ENCODE peak calls at places on chromosomes 2 and 18, in four cellular contexts. One of them, this sample, is unnamed.
A peak's percentile ranks its signal among the peaks of the same experiment; 100 is the strongest.

GRCh38 chr2:47592381-47592780 is 189.4 kb downstream of the MSH2 start:
- DNase-seq in GM12878: no peak
- DNase-seq in HepG2: no peak
- DNase-seq in K562: no peak
- DNase-seq in this sample: no peak

GRCh38 chr2:227079726-227080125 is 84.3 kb downstream of the COL4A4 start:
- DNase-seq in GM12878: no peak
- DNase-seq in HepG2: no peak
- DNase-seq in K562: no peak
- DNase-seq in this sample: no peak

GRCh38 chr18:7388752-7389151 is 157.9 kb downstream of the LRRC30 start:
- DNase-seq in GM12878: no peak
- DNase-seq in HepG2: no peak
- DNase-seq in K562: no peak
- DNase-seq in this sample: no peak

GRCh38 chr2:171667041-171667440 is 20.2 kb upstream of the DYNC1I2 start:
- DNase-seq in GM12878: no peak
- DNase-seq in HepG2: no peak
- DNase-seq in K562: no peak
- DNase-seq in this sample: no peak

GRCh38 chr2:36184848-36185247 is 170.7 kb upstream of the CRIM1 start:
- DNase-seq in GM12878: no peak
- DNase-seq in HepG2: no peak
- DNase-seq in K562: no peak
- DNase-seq in this sample: no peak

GRCh38 chr18:13361422-13361821 is 142.9 kb downstream of the LDLRAD4 start:
- DNase-seq in GM12878: no peak
- DNase-seq in HepG2: no peak
- DNase-seq in K562: no peak
- DNase-seq in this sample: no peak

GRCh38 chr2:63300835-63301234 is 250.2 kb downstream of the OTX1 start:
- DNase-seq in GM12878: no peak
- DNase-seq in HepG2: peak; percentile 80
- DNase-seq in K562: peak; percentile 53
- DNase-seq in this sample: no peak

GRCh38 chr18:57141208-57142129 is 5.4 kb upstream of the BOD1L2 start:
- DNase-seq in GM12878: no peak
- DNase-seq in HepG2: peak; percentile 82
- DNase-seq in K562: peak; percentile 41
- DNase-seq in this sample: no peak

GRCh38 chr2:43745457-43745856 is 28.4 kb upstream of the DYNC2LI1 start:
- DNase-seq in GM12878: no peak
- DNase-seq in HepG2: peak; percentile 76
- DNase-seq in K562: no peak
- DNase-seq in this sample: no peak

GRCh38 chr2:202249864-202250263 is 11.5 kb upstream of the SUMO1 start:
- DNase-seq in GM12878: no peak
- DNase-seq in HepG2: no peak
- DNase-seq in K562: no peak
- DNase-seq in this sample: no peak

GRCh38 chr2:212695426-212695825 is 156.8 kb upstream of the ERBB4 start:
- DNase-seq in GM12878: no peak
- DNase-seq in HepG2: no peak
- DNase-seq in K562: no peak
- DNase-seq in this sample: no peak

GRCh38 chr18:11146238-11146946 is 3.0 kb downstream of the PIEZO2 start:
- DNase-seq in GM12878: no peak
- DNase-seq in HepG2: no peak
- DNase-seq in K562: no peak
- DNase-seq in this sample: no peak

GRCh38 chr2:112629224-112629623 is 16.5 kb upstream of the SLC20A1 start:
- DNase-seq in GM12878: no peak
- DNase-seq in HepG2: no peak
- DNase-seq in K562: no peak
- DNase-seq in this sample: no peak

GRCh38 chr18:76499021-76499420 is 4.0 kb upstream of the ZNF516 start:
- DNase-seq in GM12878: no peak
- DNase-seq in HepG2: no peak
- DNase-seq in K562: no peak
- DNase-seq in this sample: no peak

GRCh38 chr2:128425216-128425615 is 106.5 kb upstream of the HS6ST1 start:
- DNase-seq in GM12878: no peak
- DNase-seq in HepG2: no peak
- DNase-seq in K562: no peak
- DNase-seq in this sample: no peak

GRCh38 chr2:191166111-191166755 is 15.4 kb upstream of the STAT4 start:
- DNase-seq in GM12878: no peak
- DNase-seq in HepG2: peak; percentile 69
- DNase-seq in K562: no peak
- DNase-seq in this sample: peak; percentile 37

GRCh38 chr2:219453691-219454131 is 19.1 kb downstream of the SPEG start:
- DNase-seq in GM12878: no peak
- DNase-seq in HepG2: no peak
- DNase-seq in K562: no peak
- DNase-seq in this sample: no peak

GRCh38 chr2:12685145-12685544 is 31.6 kb upstream of the TRIB2 start:
- DNase-seq in GM12878: no peak
- DNase-seq in HepG2: no peak
- DNase-seq in K562: no peak
- DNase-seq in this sample: no peak

GRCh38 chr2:205770557-205770956 is 88.3 kb downstream of the NRP2 start:
- DNase-seq in GM12878: no peak
- DNase-seq in HepG2: no peak
- DNase-seq in K562: no peak
- DNase-seq in this sample: no peak

GRCh38 chr2:213152065-213152794 is 818 bp upstream of the IKZF2 start:
- DNase-seq in GM12878: no peak
- DNase-seq in HepG2: peak; percentile 27
- DNase-seq in K562: peak; percentile 39
- DNase-seq in this sample: peak; percentile 42

GRCh38 chr2:73083886-73084792 is 12.6 kb upstream of the SFXN5 start:
- DNase-seq in GM12878: no peak
- DNase-seq in HepG2: no peak
- DNase-seq in K562: no peak
- DNase-seq in this sample: no peak

GRCh38 chr2:195710407-195710806 is 53.4 kb downstream of the SLC39A10 start:
- DNase-seq in GM12878: no peak
- DNase-seq in HepG2: no peak
- DNase-seq in K562: no peak
- DNase-seq in this sample: no peak

GRCh38 chr2:1675633-1676032 is 68.7 kb downstream of the PXDN start:
- DNase-seq in GM12878: no peak
- DNase-seq in HepG2: no peak
- DNase-seq in K562: no peak
- DNase-seq in this sample: no peak

GRCh38 chr2:28658369-28658768 is 93.3 kb upstream of the PPP1CB start:
- DNase-seq in GM12878: no peak
- DNase-seq in HepG2: no peak
- DNase-seq in K562: no peak
- DNase-seq in this sample: no peak

GRCh38 chr18:54684786-54685185 is 93.7 kb downstream of the DYNAP start:
- DNase-seq in GM12878: no peak
- DNase-seq in HepG2: no peak
- DNase-seq in K562: peak; percentile 19
- DNase-seq in this sample: peak; percentile 18

GRCh38 chr2:219056176-219056895 is 4.4 kb downstream of the IHH start:
- DNase-seq in GM12878: no peak
- DNase-seq in HepG2: no peak
- DNase-seq in K562: no peak
- DNase-seq in this sample: no peak

GRCh38 chr2:152465541-152465940 is 130.6 kb downstream of the FMNL2 start:
- DNase-seq in GM12878: no peak
- DNase-seq in HepG2: no peak
- DNase-seq in K562: no peak
- DNase-seq in this sample: no peak

GRCh38 chr2:48137829-48138228 is 231.5 kb upstream of the FBXO11 start:
- DNase-seq in GM12878: no peak
- DNase-seq in HepG2: peak; percentile 16
- DNase-seq in K562: no peak
- DNase-seq in this sample: no peak

GRCh38 chr2:96664366-96664765 is 21.8 kb downstream of the FER1L5 start:
- DNase-seq in GM12878: no peak
- DNase-seq in HepG2: no peak
- DNase-seq in K562: no peak
- DNase-seq in this sample: no peak

GRCh38 chr2:96663177-96663576 is 20.6 kb downstream of the FER1L5 start:
- DNase-seq in GM12878: no peak
- DNase-seq in HepG2: no peak
- DNase-seq in K562: no peak
- DNase-seq in this sample: no peak

GRCh38 chr2:96662360-96662759 is 19.8 kb downstream of the FER1L5 start:
- DNase-seq in GM12878: no peak
- DNase-seq in HepG2: no peak
- DNase-seq in K562: no peak
- DNase-seq in this sample: no peak

GRCh38 chr2:96663829-96664228 is 21.3 kb downstream of the FER1L5 start:
- DNase-seq in GM12878: no peak
- DNase-seq in HepG2: no peak
- DNase-seq in K562: no peak
- DNase-seq in this sample: no peak

DNA sequence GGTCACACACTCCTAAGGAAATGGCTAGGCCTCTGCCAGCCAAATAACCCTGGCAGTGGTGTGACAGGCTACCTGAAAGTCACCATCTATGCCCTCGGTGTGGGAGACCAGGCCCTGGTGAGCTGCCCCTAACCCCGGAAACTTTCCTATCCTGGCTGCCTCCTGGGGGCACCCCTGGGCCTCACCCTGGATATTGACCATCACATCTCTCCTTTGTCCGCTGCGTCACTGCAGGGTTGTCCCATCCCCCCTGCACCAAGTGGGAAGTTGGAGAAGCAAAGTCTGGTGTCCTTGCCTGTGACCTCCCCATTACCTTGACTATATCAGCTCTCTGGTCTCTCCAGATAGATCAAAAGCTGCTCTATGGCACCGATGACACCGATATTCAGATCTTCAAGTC is 18.8 kb downstream of the FER1L5 start:
- DNase-seq in GM12878: no peak
- DNase-seq in HepG2: no peak
- DNase-seq in K562: no peak
- DNase-seq in this sample: no peak
- TF ChIP-seq TARDBP in GM12878: no peak
- TF ChIP-seq TARDBP in HepG2: no peak
- TF ChIP-seq TARDBP in K562: no peak
- TF ChIP-seq TARDBP in this sample: no peak

GRCh38 chr2:70982971-70983370 is 4.5 kb downstream of the ANKRD53 start:
- DNase-seq in GM12878: no peak
- DNase-seq in HepG2: no peak
- DNase-seq in K562: no peak
- DNase-seq in this sample: no peak

GRCh38 chr2:70984228-70984575 is 5.8 kb downstream of the ANKRD53 start:
- DNase-seq in GM12878: no peak
- DNase-seq in HepG2: no peak
- DNase-seq in K562: no peak
- DNase-seq in this sample: no peak

GRCh38 chr2:70981421-70981820 is 3.0 kb downstream of the ANKRD53 start:
- DNase-seq in GM12878: no peak
- DNase-seq in HepG2: no peak
- DNase-seq in K562: no peak
- DNase-seq in this sample: no peak

GRCh38 chr2:70983506-70984227 is 5.2 kb downstream of the ANKRD53 start:
- DNase-seq in GM12878: no peak
- DNase-seq in HepG2: no peak
- DNase-seq in K562: no peak
- DNase-seq in this sample: no peak

GRCh38 chr2:70981866-70982810 is 3.7 kb downstream of the ANKRD53 start:
- DNase-seq in GM12878: no peak
- DNase-seq in HepG2: no peak
- DNase-seq in K562: no peak
- DNase-seq in this sample: no peak
- TF ChIP-seq FOXK2 in GM12878: no peak
- TF ChIP-seq FOXK2 in HepG2: no peak
- TF ChIP-seq FOXK2 in K562: no peak
- TF ChIP-seq FOXK2 in this sample: no peak

GRCh38 chr2:184367211-184367610 is 231.1 kb upstream of the ZNF804A start:
- DNase-seq in GM12878: no peak
- DNase-seq in HepG2: no peak
- DNase-seq in K562: no peak
- DNase-seq in this sample: no peak

GRCh38 chr2:184359379-184359778 is 238.9 kb upstream of the ZNF804A start:
- DNase-seq in GM12878: no peak
- DNase-seq in HepG2: no peak
- DNase-seq in K562: no peak
- DNase-seq in this sample: no peak

GRCh38 chr2:184363213-184363612 is 235.1 kb upstream of the ZNF804A start:
- DNase-seq in GM12878: no peak
- DNase-seq in HepG2: peak; percentile 20
- DNase-seq in K562: peak; percentile 4
- DNase-seq in this sample: no peak
- TF ChIP-seq TARDBP in GM12878: no peak
- TF ChIP-seq TARDBP in HepG2: no peak
- TF ChIP-seq TARDBP in K562: no peak
- TF ChIP-seq TARDBP in this sample: no peak

GRCh38 chr18:24397694-24398365 is at the start of gene OSBPL1A:
- DNase-seq in GM12878: no peak
- DNase-seq in HepG2: peak; percentile 28
- DNase-seq in K562: peak; percentile 68
- DNase-seq in this sample: peak; percentile 98
- TF ChIP-seq FOXK2 in GM12878: no peak
- TF ChIP-seq FOXK2 in HepG2: no peak
- TF ChIP-seq FOXK2 in K562: no peak
- TF ChIP-seq FOXK2 in this sample: no peak

DNA sequence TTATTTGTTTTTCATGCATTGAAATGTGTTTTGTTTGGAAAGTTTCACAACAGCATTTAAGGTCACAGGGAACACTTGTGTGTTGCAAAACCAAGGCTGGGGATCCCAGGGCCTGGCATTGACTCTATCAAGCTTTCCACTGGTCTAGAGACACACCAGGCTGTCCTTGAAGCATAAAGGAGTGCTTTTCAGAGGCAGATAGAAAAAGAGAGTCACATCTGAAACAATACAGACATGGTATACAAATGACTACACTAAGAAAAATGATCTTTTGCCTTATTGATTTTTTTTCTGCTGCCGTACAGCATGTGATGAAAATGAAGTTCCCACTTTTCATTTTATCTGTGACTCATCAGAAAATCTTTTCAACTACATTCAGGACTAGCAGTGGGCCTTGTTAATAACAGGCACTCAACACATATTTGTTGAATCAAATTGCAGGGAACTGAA is 61.9 kb upstream of the ZCCHC2 start:
- DNase-seq in GM12878: no peak
- DNase-seq in HepG2: peak; percentile 99
- DNase-seq in K562: no peak
- DNase-seq in this sample: no peak
- TF ChIP-seq TARDBP in GM12878: no peak
- TF ChIP-seq TARDBP in HepG2: peak; percentile 75
- TF ChIP-seq TARDBP in K562: no peak
- TF ChIP-seq TARDBP in this sample: no peak

DNA sequence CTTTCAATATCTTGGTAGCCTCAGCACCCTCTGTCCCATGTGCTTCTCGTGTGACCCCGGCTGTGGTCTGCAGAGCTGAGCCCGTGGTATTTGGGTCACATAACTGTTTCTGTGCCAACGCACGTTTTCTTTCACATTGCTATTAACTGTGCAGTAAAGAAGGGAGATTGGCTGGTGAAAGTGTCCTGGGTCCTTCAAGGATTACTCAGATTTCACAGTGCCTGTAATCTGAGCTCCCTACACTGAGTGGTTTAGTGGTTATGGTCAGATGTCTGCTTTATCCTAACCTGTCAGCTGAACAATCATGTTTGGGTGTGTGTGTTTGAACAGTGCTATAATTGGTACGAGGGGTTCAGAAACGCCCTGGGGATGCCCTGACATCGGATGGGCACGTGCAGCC is 208.3 kb downstream of the VAPA start:
- DNase-seq in GM12878: no peak
- DNase-seq in HepG2: no peak
- DNase-seq in K562: no peak
- DNase-seq in this sample: peak; percentile 45
- TF ChIP-seq FOXK2 in GM12878: no peak
- TF ChIP-seq FOXK2 in HepG2: no peak
- TF ChIP-seq FOXK2 in K562: no peak
- TF ChIP-seq FOXK2 in this sample: no peak